ENCODE peak calls at places on chromosomes 2 and 18, in six cellular contexts. T is progenitor cell of endocrine pancreas, R is astrocyte of the spinal cord, U is type B pancreatic cell, L is AG09319, E is OCI-M1. I is an unnamed sample.
A peak's percentile ranks its signal among the peaks of the same experiment; 100 is the strongest.

GRCh38 chr2:122737429-122738077 is 982.1 kb downstream of the TSN start:
- DNase-seq in T (no peak), R (peak; percentile 22), U (no peak), L (no peak), E (peak; percentile 94), I (no peak)

GRCh38 chr2:240921319-240922233 is 15.4 kb downstream of the CROCC2 start:
- DNase-seq in T (no peak), R (peak; percentile 95), U (no peak), L (peak; percentile 94), E (no peak), I (no peak)

GRCh38 chr2:195280024-195280423 is 377.0 kb upstream of the SLC39A10 start:
- DNase-seq in T (no peak), R (peak; percentile 9), U (no peak), L (no peak), E (no peak), I (no peak)

GRCh38 chr2:176491172-176491904 is 222.1 kb downstream of the MTX2 start:
- DNase-seq in T (no peak), R (peak; percentile 99), U (no peak), L (peak; percentile 96), E (peak; percentile 96), I (no peak)

GRCh38 chr2:71226391-71226964 is 425 bp downstream of the PAIP2B start:
- DNase-seq in T (peak; percentile 52), R (no peak), U (no peak), L (no peak), E (peak; percentile 28), I (no peak)

GRCh38 chr18:35502062-35502461 is 4.3 kb upstream of the INO80C start:
- DNase-seq in T (no peak), R (no peak), U (no peak), L (no peak), E (no peak), I (no peak)

GRCh38 chr2:128503358-128504241 is 184.9 kb upstream of the HS6ST1 start:
- DNase-seq in T (no peak), R (no peak), U (peak; percentile 65), L (no peak), E (peak; percentile 26), I (no peak)

GRCh38 chr2:182784777-182785176 is 68.7 kb downstream of the DNAJC10 start:
- DNase-seq in T (no peak), R (peak; percentile 63), U (no peak), L (no peak), E (peak; percentile 74), I (peak; percentile 62)

GRCh38 chr2:240432820-240433801 is 2.4 kb upstream of the GPC1 start:
- DNase-seq in T (no peak), R (no peak), U (peak; percentile 67), L (no peak), E (no peak), I (no peak)

GRCh38 chr2:239184179-239184578 is 216.6 kb downstream of the HDAC4 start:
- DNase-seq in T (no peak), R (no peak), U (no peak), L (no peak), E (no peak), I (no peak)

GRCh38 chr18:55587341-55588000 is 521 bp downstream of the TCF4 start:
- DNase-seq in T (no peak), R (peak; percentile 56), U (no peak), L (no peak), E (peak; percentile 77), I (peak; percentile 50)

GRCh38 chr2:200756618-200757321 is 54.9 kb upstream of the BZW1 start:
- DNase-seq in T (no peak), R (peak; percentile 87), U (no peak), L (no peak), E (no peak), I (no peak)

GRCh38 chr2:205702576-205702975 is 20.3 kb downstream of the NRP2 start:
- DNase-seq in T (no peak), R (no peak), U (no peak), L (no peak), E (no peak), I (no peak)

GRCh38 chr2:24083567-24084385 is 858 bp downstream of the TP53I3 start:
- DNase-seq in T (no peak), R (peak; percentile 87), U (no peak), L (peak; percentile 60), E (peak; percentile 94), I (peak; percentile 74)

GRCh38 chr18:2486426-2486825 is 84.9 kb downstream of the METTL4 start:
- DNase-seq in T (no peak), R (no peak), U (no peak), L (no peak), E (no peak), I (no peak)

GRCh38 chr2:196249860-196250259 is 78.5 kb upstream of the STK17B start:
- DNase-seq in T (no peak), R (no peak), U (no peak), L (no peak), E (peak; percentile 83), I (no peak)

GRCh38 chr2:190862067-190862466 is 18.6 kb upstream of the GLS start:
- DNase-seq in T (no peak), R (no peak), U (no peak), L (no peak), E (no peak), I (no peak)

GRCh38 chr2:10331033-10331701 is 28.5 kb downstream of the HPCAL1 start:
- DNase-seq in T (no peak), R (no peak), U (no peak), L (no peak), E (no peak), I (peak; percentile 80)